ENCODE peak calls at places on chromosomes 1 and 21, in five cellular contexts. D is mammary epithelial cell, C is suprapubic skin, U is HCT116, P is IMR-90. Z is an unnamed sample.

GRCh38 chr21:34076835-34077234 is 3.5 kb downstream of the MRPS6 start:
- DNase-seq in C (no peak), P (no peak), D (no peak), U (no peak), Z (no peak)

GRCh38 chr21:14863745-14864210 is 201.0 kb downstream of the NRIP1 start:
- DNase-seq in P (peak; percentile 57), C (no peak), U (no peak), D (no peak), Z (peak; percentile 45)

GRCh38 chr1:219264557-219264956 is 90.9 kb downstream of the LYPLAL1 start:
- DNase-seq in C (no peak), D (no peak), U (no peak), P (no peak), Z (peak; percentile 66)

GRCh38 chr1:162878000-162878596 is 17.1 kb upstream of the CCDC190 start:
- DNase-seq in D (peak; percentile 67), P (peak; percentile 80), U (peak; percentile 68), C (no peak), Z (peak; percentile 94)

GRCh38 chr1:224559971-224560728 is 56.0 kb upstream of the CNIH3 start:
- DNase-seq in U (no peak), D (peak; percentile 68), C (no peak), P (peak; percentile 42), Z (no peak)

GRCh38 chr1:21217812-21218596 is 41.3 kb upstream of the EIF4G3 start:
- DNase-seq in U (no peak), C (no peak), P (peak; percentile 21), D (no peak), Z (peak; percentile 50)

GRCh38 chr21:42674351-42674940 is 21.0 kb downstream of the PDE9A start:
- DNase-seq in D (no peak), U (no peak), P (no peak), C (no peak), Z (no peak)

GRCh38 chr1:43836267-43836951 is 97.2 kb upstream of the ARTN start:
- DNase-seq in P (no peak), D (peak; percentile 84), U (no peak), C (no peak), Z (no peak)

GRCh38 chr1:180165509-180166435 is 11.1 kb downstream of the QSOX1 start:
- DNase-seq in C (no peak), U (no peak), D (no peak), P (no peak), Z (no peak)

GRCh38 chr1:59769412-59770095 is 45.2 kb upstream of the HOOK1 start:
- DNase-seq in C (no peak), D (no peak), U (no peak), P (no peak), Z (no peak)

GRCh38 chr1:180916012-180916770 is 3.5 kb downstream of the KIAA1614 start:
- DNase-seq in C (no peak), D (no peak), U (no peak), P (no peak), Z (no peak)

GRCh38 chr1:43503534-43503933 is 27.1 kb upstream of the PTPRF start:
- DNase-seq in P (no peak), D (no peak), U (no peak), C (no peak), Z (no peak)

GRCh38 chr1:243580072-243580471 is 270.0 kb downstream of the AKT3 start:
- DNase-seq in C (no peak), P (peak; percentile 24), D (no peak), U (no peak), Z (peak; percentile 48)

GRCh38 chr1:66350001-66350547 is 183.9 kb upstream of the SGIP1 start:
- DNase-seq in U (peak; percentile 95), C (no peak), D (peak; percentile 54), P (peak; percentile 34), Z (no peak)

GRCh38 chr1:169692766-169693460 is 18.5 kb downstream of the SELL start:
- DNase-seq in C (no peak), U (no peak), P (no peak), D (no peak), Z (no peak)

GRCh38 chr21:42570841-42571387 is 57.3 kb downstream of the SLC37A1 start:
- DNase-seq in U (no peak), C (peak; percentile 71), P (no peak), D (no peak), Z (no peak)

DNA sequence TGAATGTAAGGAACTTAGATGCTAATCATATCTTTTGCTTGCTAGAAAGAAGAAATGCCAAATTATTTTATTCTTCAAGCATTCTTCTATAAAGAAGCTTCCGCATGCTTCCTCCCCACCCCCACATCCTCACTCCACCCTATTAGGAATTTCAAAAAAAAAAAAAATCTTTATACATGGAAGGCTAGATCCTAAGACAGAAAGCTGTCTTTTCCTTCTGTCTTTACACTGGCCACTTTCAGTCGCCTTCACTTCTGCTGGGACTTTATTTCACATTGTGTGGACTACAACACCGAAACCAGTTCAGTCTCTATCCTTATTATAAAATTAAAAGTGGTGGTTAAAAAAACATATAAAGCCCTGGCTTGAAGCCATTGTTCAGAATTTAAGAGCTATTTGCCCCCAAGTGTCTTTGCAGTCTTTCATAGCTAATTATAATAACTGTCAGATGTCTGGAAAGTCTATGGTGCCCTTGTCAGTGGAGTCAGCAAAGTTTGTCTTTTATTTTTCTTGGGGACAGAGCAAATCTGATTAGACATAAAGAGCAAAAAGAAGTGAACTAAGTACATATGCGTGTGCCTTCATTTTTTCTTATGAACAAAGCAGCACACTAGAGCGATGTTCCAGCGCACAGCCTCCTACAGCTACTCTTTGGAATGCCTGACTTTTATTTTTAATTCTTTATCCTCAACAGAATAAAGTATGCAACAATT is 297.7 kb downstream of the PTPRC start:
- DNase-seq in U (no peak), C (no peak), P (peak; percentile 36), D (no peak), Z (peak; percentile 61)
- TF ChIP-seq CTCF in U (no peak), C (no peak), P (no peak), D (no peak), Z (no peak)

GRCh38 chr1:33624991-33625870 is 152.8 kb downstream of the ZSCAN20 start:
- DNase-seq in U (peak; percentile 33), D (no peak), P (no peak), C (no peak), Z (no peak)
- TF ChIP-seq CTCF in U (peak; percentile 89), D (peak; percentile 18), P (peak; percentile 18), C (no peak), Z (peak; percentile 25)

GRCh38 chr1:241896670-241896962 is 48.6 kb downstream of the EXO1 start:
- DNase-seq in D (no peak), P (no peak), U (no peak), C (no peak), Z (no peak)
- TF ChIP-seq CTCF in D (no peak), P (no peak), U (no peak), C (peak; percentile 1), Z (no peak)

GRCh38 chr1:160750608-160751007 is 11.6 kb downstream of the SLAMF7 start:
- DNase-seq in U (no peak), C (no peak), D (no peak), P (no peak), Z (no peak)

GRCh38 chr1:160747717-160748116 is 8.7 kb downstream of the SLAMF7 start:
- DNase-seq in D (peak; percentile 57), P (no peak), C (no peak), U (no peak), Z (peak; percentile 16)

GRCh38 chr1:160748877-160749269 is 9.8 kb downstream of the SLAMF7 start:
- DNase-seq in U (no peak), C (no peak), P (no peak), D (peak; percentile 78), Z (peak; percentile 52)

GRCh38 chr1:160746870-160747500 is 7.9 kb downstream of the SLAMF7 start:
- DNase-seq in D (no peak), P (no peak), U (no peak), C (no peak), Z (peak; percentile 14)

GRCh38 chr1:160748182-160748876 is 9.3 kb downstream of the SLAMF7 start:
- DNase-seq in C (no peak), P (no peak), D (peak; percentile 61), U (no peak), Z (peak; percentile 32)
- TF ChIP-seq CTCF in C (no peak), P (no peak), D (peak; percentile 42), U (peak; percentile 54), Z (peak; percentile 10)

GRCh38 chr1:145847827-145848226 is 2.4 kb downstream of the NUDT17 start:
- DNase-seq in C (no peak), U (no peak), D (no peak), P (no peak), Z (no peak)

GRCh38 chr1:145845144-145845513 is 301 bp upstream of the NUDT17 start:
- DNase-seq in D (no peak), P (no peak), C (no peak), U (no peak), Z (no peak)

GRCh38 chr1:145846191-145846590 is 761 bp downstream of the NUDT17 start:
- DNase-seq in D (peak; percentile 18), P (peak; percentile 31), U (no peak), C (no peak), Z (peak; percentile 59)

GRCh38 chr1:145845514-145846161 is at the start of gene NUDT17:
- DNase-seq in U (peak; percentile 26), D (peak; percentile 53), P (peak; percentile 67), C (peak; percentile 88), Z (peak; percentile 75)

DNA sequence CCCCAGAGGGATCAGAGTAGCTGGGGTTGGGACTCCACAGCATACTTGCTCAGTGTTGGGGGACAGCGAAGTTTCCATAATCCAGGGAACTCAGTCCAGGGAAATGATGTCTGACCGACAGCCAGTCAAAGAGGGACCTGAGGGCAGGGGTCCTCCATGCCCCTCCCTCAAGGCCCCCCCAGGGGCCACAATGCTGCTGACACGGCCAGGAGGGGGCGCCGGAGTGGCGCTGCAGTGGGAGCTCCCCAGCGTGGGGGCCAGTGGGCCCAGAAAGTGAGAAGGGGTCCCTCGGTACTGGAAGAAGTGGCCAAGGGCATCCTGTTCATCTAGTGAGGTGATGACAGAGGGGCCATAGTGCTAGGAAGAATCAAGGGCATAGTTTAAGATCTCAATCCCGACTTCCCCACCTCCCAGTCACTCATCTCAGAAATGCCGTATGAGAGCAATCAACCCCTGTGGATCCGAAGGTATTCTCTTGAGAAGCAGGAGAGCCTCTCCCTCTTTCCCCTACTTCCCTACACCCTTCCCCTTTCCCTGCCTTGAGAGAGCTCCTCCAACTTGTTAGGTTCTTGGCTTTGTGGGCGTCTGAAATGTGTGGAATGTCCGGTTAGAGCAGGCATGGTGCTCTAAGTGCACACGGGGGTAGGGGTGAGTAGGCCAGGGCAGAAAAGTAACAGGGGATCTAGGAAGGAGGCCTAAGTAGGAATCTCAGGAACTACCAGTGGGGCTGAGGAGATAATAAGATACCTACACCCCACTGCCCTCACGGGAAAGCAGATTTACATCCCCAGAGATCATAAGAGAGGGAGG is 4.1 kb downstream of the NUDT17 start:
- DNase-seq in C (no peak), P (peak; percentile 66), U (no peak), D (peak; percentile 59), Z (peak; percentile 90)
- TF ChIP-seq CTCF in C (peak; percentile 25), P (peak; percentile 33), U (peak; percentile 66), D (no peak), Z (peak; percentile 71)

GRCh38 chr1:9874959-9875635 is 35.0 kb downstream of the CTNNBIP1 start:
- DNase-seq in U (no peak), D (peak; percentile 49), C (no peak), P (peak; percentile 67), Z (peak; percentile 78)
- TF ChIP-seq CTCF in U (peak; percentile 95), D (peak; percentile 97), C (peak; percentile 84), P (peak; percentile 97), Z (peak; percentile 94)

DNA sequence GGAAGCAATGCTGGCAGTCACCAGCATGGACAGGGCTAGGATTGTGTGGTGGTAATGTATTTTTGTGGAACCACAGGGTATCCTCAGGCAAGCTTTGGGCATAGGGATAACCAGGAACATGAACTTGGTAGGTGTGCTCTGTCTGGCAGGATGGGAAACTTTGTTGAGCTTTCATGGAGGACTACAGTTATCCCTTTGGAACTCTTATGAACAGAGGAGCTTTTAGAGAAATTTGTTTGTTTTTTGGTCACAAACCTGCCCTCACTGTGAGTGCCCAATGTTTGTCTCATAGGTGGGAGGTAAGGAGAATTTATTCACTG is 54.4 kb downstream of the MACF1 start:
- DNase-seq in C (no peak), U (no peak), D (no peak), P (no peak), Z (no peak)
- TF ChIP-seq CTCF in C (no peak), U (no peak), D (no peak), P (no peak), Z (no peak)

Z was measured in choroid plexus epithelial cell.